ENCODE peak calls at places on chromosomes 2 and 18, in five cellular contexts. T, Z, K, A and O are unnamed samples.
A peak's percentile ranks its signal among the peaks of the same experiment; 100 is the strongest.

GRCh38 chr2:68203587-68203986 is 45.9 kb downstream of the PNO1 start:
- DNase-seq in T (no peak), Z (no peak), K (no peak), A (no peak), O (no peak)

GRCh38 chr2:108305901-108306300 is 17.2 kb downstream of the SULT1C2 start:
- DNase-seq in T (no peak), Z (no peak), K (no peak), A (no peak), O (no peak)

GRCh38 chr2:150787353-150788098 is 300.1 kb upstream of the RND3 start:
- DNase-seq in T (no peak), Z (no peak), K (no peak), A (no peak), O (no peak)

GRCh38 chr18:23593720-23594119 is 7.4 kb upstream of the NPC1 start:
- DNase-seq in T (no peak), Z (no peak), K (no peak), A (peak; percentile 84), O (peak; percentile 27)

GRCh38 chr2:9474361-9475117 is at the start of gene IAH1:
- DNase-seq in T (no peak), Z (peak; percentile 73), K (no peak), A (peak; percentile 96), O (peak; percentile 51)

GRCh38 chr2:191061381-191061982 is 47.5 kb upstream of the STAT1 start:
- DNase-seq in T (no peak), Z (no peak), K (no peak), A (no peak), O (no peak)

GRCh38 chr2:83665894-83666293 is 793.2 kb downstream of the SUCLG1 start:
- DNase-seq in T (no peak), Z (no peak), K (no peak), A (peak; percentile 30), O (no peak)

GRCh38 chr2:213316001-213316735 is 31.9 kb downstream of the SPAG16 start:
- DNase-seq in T (no peak), Z (no peak), K (no peak), A (no peak), O (peak; percentile 51)

GRCh38 chr2:12412898-12413305 is 303.8 kb upstream of the TRIB2 start:
- DNase-seq in T (no peak), Z (no peak), K (peak; percentile 33), A (no peak), O (no peak)

GRCh38 chr18:20966795-20967194 is 144.8 kb downstream of the ROCK1 start:
- DNase-seq in T (no peak), Z (no peak), K (no peak), A (no peak), O (no peak)

GRCh38 chr2:172972005-172972619 is 103.5 kb upstream of the MAP3K20 start:
- DNase-seq in T (no peak), Z (no peak), K (peak; percentile 44), A (peak; percentile 83), O (peak; percentile 39)

GRCh38 chr18:67359868-67360838 is 156.4 kb downstream of the DSEL start:
- DNase-seq in T (peak; percentile 75), Z (no peak), K (peak; percentile 60), A (peak; percentile 85), O (peak; percentile 70)

GRCh38 chr2:47300081-47300480 is 102.9 kb upstream of the MSH2 start:
- DNase-seq in T (no peak), Z (no peak), K (no peak), A (no peak), O (no peak)

GRCh38 chr2:144801766-144802165 is 281.8 kb upstream of the ZEB2 start:
- DNase-seq in T (no peak), Z (no peak), K (peak; percentile 7), A (peak; percentile 63), O (peak; percentile 68)

GRCh38 chr18:53984021-53984420 is 240.4 kb downstream of the MBD2 start:
- DNase-seq in T (no peak), Z (no peak), K (no peak), A (no peak), O (no peak)

GRCh38 chr2:148674063-148675020 is 29.8 kb downstream of the EPC2 start:
- DNase-seq in T (no peak), Z (no peak), K (no peak), A (no peak), O (no peak)

GRCh38 chr2:58862234-58862633 is 621.1 kb upstream of the FANCL start:
- DNase-seq in T (no peak), Z (no peak), K (no peak), A (no peak), O (no peak)

GRCh38 chr2:58140508-58141072 is 94.0 kb downstream of the VRK2 start:
- DNase-seq in T (no peak), Z (no peak), K (no peak), A (peak; percentile 39), O (no peak)

GRCh38 chr18:32355896-32356295 is 114.8 kb downstream of the GAREM1 start:
- DNase-seq in T (no peak), Z (no peak), K (no peak), A (peak; percentile 36), O (no peak)

GRCh38 chr2:43311276-43311675 is 84.9 kb upstream of the ZFP36L2 start:
- DNase-seq in T (no peak), Z (no peak), K (no peak), A (no peak), O (no peak)

GRCh38 chr2:217880490-217880889 is 122.3 kb downstream of the TNS1 start:
- DNase-seq in T (no peak), Z (no peak), K (no peak), A (no peak), O (no peak)